ENCODE peak calls at places on chromosomes 2 and 18, in eight cellular contexts. One of them, this sample, is unnamed.

GRCh38 chr2:215315301-215315700 is 3.4 kb downstream of the ATIC start:
- DNase-seq in OCI-LY7: no peak
- DNase-seq in memory B cell: no peak
- DNase-seq in ACHN: no peak
- DNase-seq in activated naive CD4-positive, alpha-beta T cell: no peak
- DNase-seq in DMS153: no peak
- DNase-seq in NCI-H2107: no peak
- DNase-seq in effector CD4-positive, alpha-beta T cell: no peak
- DNase-seq in this sample: no peak

GRCh38 chr2:11869423-11869991 is 123.1 kb downstream of the LPIN1 start:
- DNase-seq in OCI-LY7: no peak
- DNase-seq in memory B cell: no peak
- DNase-seq in ACHN: no peak
- DNase-seq in activated naive CD4-positive, alpha-beta T cell: no peak
- DNase-seq in DMS153: no peak
- DNase-seq in NCI-H2107: no peak
- DNase-seq in effector CD4-positive, alpha-beta T cell: no peak
- DNase-seq in this sample: no peak

GRCh38 chr2:197427986-197428385 is 6.8 kb downstream of the SF3B1 start:
- DNase-seq in OCI-LY7: no peak
- DNase-seq in memory B cell: no peak
- DNase-seq in ACHN: no peak
- DNase-seq in activated naive CD4-positive, alpha-beta T cell: no peak
- DNase-seq in DMS153: no peak
- DNase-seq in NCI-H2107: no peak
- DNase-seq in effector CD4-positive, alpha-beta T cell: no peak
- DNase-seq in this sample: no peak

GRCh38 chr2:205772983-205773382 is 90.7 kb downstream of the NRP2 start:
- DNase-seq in OCI-LY7: no peak
- DNase-seq in memory B cell: no peak
- DNase-seq in ACHN: no peak
- DNase-seq in activated naive CD4-positive, alpha-beta T cell: no peak
- DNase-seq in DMS153: peak; percentile 89
- DNase-seq in NCI-H2107: peak; percentile 60
- DNase-seq in effector CD4-positive, alpha-beta T cell: no peak
- DNase-seq in this sample: no peak

GRCh38 chr2:159124441-159124911 is 156.0 kb downstream of the TANC1 start:
- DNase-seq in OCI-LY7: peak; percentile 5
- DNase-seq in memory B cell: no peak
- DNase-seq in ACHN: peak; percentile 63
- DNase-seq in activated naive CD4-positive, alpha-beta T cell: no peak
- DNase-seq in DMS153: no peak
- DNase-seq in NCI-H2107: no peak
- DNase-seq in effector CD4-positive, alpha-beta T cell: no peak
- DNase-seq in this sample: no peak

GRCh38 chr2:197261808-197262226 is 48.8 kb downstream of the ANKRD44 start:
- DNase-seq in OCI-LY7: peak; percentile 66
- DNase-seq in memory B cell: no peak
- DNase-seq in ACHN: no peak
- DNase-seq in activated naive CD4-positive, alpha-beta T cell: no peak
- DNase-seq in DMS153: peak; percentile 48
- DNase-seq in NCI-H2107: no peak
- DNase-seq in effector CD4-positive, alpha-beta T cell: no peak
- DNase-seq in this sample: no peak

GRCh38 chr2:10305715-10306114 is 3.0 kb downstream of the HPCAL1 start:
- DNase-seq in OCI-LY7: peak; percentile 56
- DNase-seq in memory B cell: no peak
- DNase-seq in ACHN: no peak
- DNase-seq in activated naive CD4-positive, alpha-beta T cell: no peak
- DNase-seq in DMS153: no peak
- DNase-seq in NCI-H2107: no peak
- DNase-seq in effector CD4-positive, alpha-beta T cell: no peak
- DNase-seq in this sample: no peak

GRCh38 chr2:3282056-3282998 is 95.3 kb downstream of the EIPR1 start:
- DNase-seq in OCI-LY7: no peak
- DNase-seq in memory B cell: no peak
- DNase-seq in ACHN: peak; percentile 97
- DNase-seq in activated naive CD4-positive, alpha-beta T cell: no peak
- DNase-seq in DMS153: peak; percentile 93
- DNase-seq in NCI-H2107: peak; percentile 64
- DNase-seq in effector CD4-positive, alpha-beta T cell: no peak
- DNase-seq in this sample: no peak

GRCh38 chr2:118849226-118850170 is 2.0 kb upstream of the EN1 start:
- DNase-seq in OCI-LY7: no peak
- DNase-seq in memory B cell: no peak
- DNase-seq in ACHN: no peak
- DNase-seq in activated naive CD4-positive, alpha-beta T cell: no peak
- DNase-seq in DMS153: no peak
- DNase-seq in NCI-H2107: no peak
- DNase-seq in effector CD4-positive, alpha-beta T cell: no peak
- DNase-seq in this sample: no peak

GRCh38 chr2:28635251-28635650 is 116.4 kb upstream of the PPP1CB start:
- DNase-seq in OCI-LY7: no peak
- DNase-seq in memory B cell: no peak
- DNase-seq in ACHN: no peak
- DNase-seq in activated naive CD4-positive, alpha-beta T cell: no peak
- DNase-seq in DMS153: no peak
- DNase-seq in NCI-H2107: no peak
- DNase-seq in effector CD4-positive, alpha-beta T cell: no peak
- DNase-seq in this sample: no peak

GRCh38 chr2:59425292-59425691 is 1128.2 kb downstream of the BCL11A start:
- DNase-seq in OCI-LY7: no peak
- DNase-seq in memory B cell: no peak
- DNase-seq in ACHN: peak; percentile 44
- DNase-seq in activated naive CD4-positive, alpha-beta T cell: no peak
- DNase-seq in DMS153: no peak
- DNase-seq in NCI-H2107: no peak
- DNase-seq in effector CD4-positive, alpha-beta T cell: no peak
- DNase-seq in this sample: no peak

GRCh38 chr2:97968228-97968627 is 27.5 kb downstream of the TMEM131 start:
- DNase-seq in OCI-LY7: no peak
- DNase-seq in memory B cell: no peak
- DNase-seq in ACHN: no peak
- DNase-seq in activated naive CD4-positive, alpha-beta T cell: no peak
- DNase-seq in DMS153: no peak
- DNase-seq in NCI-H2107: no peak
- DNase-seq in effector CD4-positive, alpha-beta T cell: no peak
- DNase-seq in this sample: no peak

GRCh38 chr18:59605633-59606192 is 91.5 kb downstream of the CCBE1 start:
- DNase-seq in OCI-LY7: no peak
- DNase-seq in memory B cell: no peak
- DNase-seq in ACHN: peak; percentile 71
- DNase-seq in activated naive CD4-positive, alpha-beta T cell: no peak
- DNase-seq in DMS153: no peak
- DNase-seq in NCI-H2107: no peak
- DNase-seq in effector CD4-positive, alpha-beta T cell: no peak
- DNase-seq in this sample: no peak

GRCh38 chr2:66982766-66983165 is 414.4 kb upstream of the ETAA1 start:
- DNase-seq in OCI-LY7: peak; percentile 1
- DNase-seq in memory B cell: no peak
- DNase-seq in ACHN: no peak
- DNase-seq in activated naive CD4-positive, alpha-beta T cell: no peak
- DNase-seq in DMS153: no peak
- DNase-seq in NCI-H2107: no peak
- DNase-seq in effector CD4-positive, alpha-beta T cell: no peak
- DNase-seq in this sample: no peak

GRCh38 chr2:174337337-174338154 is 2.8 kb downstream of the SP9 start:
- DNase-seq in OCI-LY7: peak; percentile 23
- DNase-seq in memory B cell: no peak
- DNase-seq in ACHN: peak; percentile 48
- DNase-seq in activated naive CD4-positive, alpha-beta T cell: no peak
- DNase-seq in DMS153: no peak
- DNase-seq in NCI-H2107: no peak
- DNase-seq in effector CD4-positive, alpha-beta T cell: no peak
- DNase-seq in this sample: no peak

GRCh38 chr18:46712406-46712805 is 44.4 kb downstream of the ST8SIA5 start:
- DNase-seq in OCI-LY7: no peak
- DNase-seq in memory B cell: no peak
- DNase-seq in ACHN: peak; percentile 7
- DNase-seq in activated naive CD4-positive, alpha-beta T cell: no peak
- DNase-seq in DMS153: no peak
- DNase-seq in NCI-H2107: no peak
- DNase-seq in effector CD4-positive, alpha-beta T cell: no peak
- DNase-seq in this sample: no peak